ENCODE peak calls at places on chromosomes 3 and 15, in five cellular contexts. U, D, B, P and H are unnamed samples.

GRCh38 chr3:27279153-27279552 is 90.0 kb downstream of the NEK10 start:
- DNase-seq in P (no peak), U (no peak), B (no peak), D (peak; percentile 34), H (no peak)

GRCh38 chr3:137349949-137350348 is 392.2 kb downstream of the IL20RB start:
- DNase-seq in B (no peak), U (no peak), P (no peak), D (no peak), H (no peak)

GRCh38 chr3:115683305-115683704 is 60.0 kb downstream of the GAP43 start:
- DNase-seq in D (no peak), B (no peak), P (no peak), U (no peak), H (no peak)

GRCh38 chr3:179421500-179421899 is 29.8 kb downstream of the GNB4 start:
- DNase-seq in D (peak; percentile 69), U (peak; percentile 23), B (no peak), P (no peak), H (no peak)

GRCh38 chr3:83065861-83066260 is 1304.4 kb upstream of the GBE1 start:
- DNase-seq in B (no peak), U (no peak), D (no peak), P (no peak), H (no peak)

GRCh38 chr3:36741285-36741684 is 23.1 kb downstream of the DCLK3 start:
- DNase-seq in U (no peak), D (peak; percentile 4), B (no peak), P (no peak), H (no peak)

GRCh38 chr3:152836269-152836668 is 1.3 kb downstream of the P2RY1 start:
- DNase-seq in D (no peak), U (no peak), B (no peak), P (no peak), H (no peak)

GRCh38 chr15:56042982-56043980 is 49.9 kb upstream of the NEDD4 start:
- DNase-seq in U (no peak), P (no peak), B (no peak), D (no peak), H (no peak)

GRCh38 chr15:39479916-39480315 is 101.0 kb upstream of the THBS1 start:
- DNase-seq in D (no peak), P (no peak), B (no peak), U (no peak), H (no peak)

GRCh38 chr3:11154036-11154952 is at the start of gene HRH1:
- DNase-seq in U (no peak), B (no peak), P (no peak), D (peak; percentile 22), H (no peak)

GRCh38 chr3:170132335-170132734 is 49.2 kb downstream of the PHC3 start:
- DNase-seq in P (no peak), B (no peak), U (no peak), D (no peak), H (no peak)

GRCh38 chr3:151384741-151385174 is at the start of gene P2RY12:
- DNase-seq in B (no peak), U (no peak), D (no peak), P (no peak), H (no peak)

GRCh38 chr3:58531956-58532355 is 5.0 kb downstream of the ACOX2 start:
- DNase-seq in U (no peak), D (no peak), P (no peak), B (no peak), H (no peak)

GRCh38 chr3:160980740-160981139 is 124.4 kb downstream of the B3GALNT1 start:
- DNase-seq in B (no peak), D (no peak), P (no peak), U (no peak), H (no peak)

GRCh38 chr3:187958432-187959003 is 195.4 kb upstream of the LPP start:
- DNase-seq in D (no peak), P (no peak), B (no peak), U (no peak), H (no peak)

GRCh38 chr3:11481561-11481960 is 162.2 kb downstream of the VGLL4 start:
- DNase-seq in P (no peak), B (no peak), D (no peak), U (no peak), H (no peak)

GRCh38 chr15:81889480-81889871 is 156.3 kb downstream of the MEX3B start:
- DNase-seq in U (no peak), P (no peak), B (no peak), D (no peak), H (no peak)

GRCh38 chr15:60793656-60794055 is 314.7 kb upstream of the ICE2 start:
- DNase-seq in P (no peak), B (no peak), U (no peak), D (no peak), H (no peak)

GRCh38 chr15:43190178-43190577 is 5.0 kb downstream of the CCNDBP1 start:
- DNase-seq in U (no peak), P (no peak), D (peak; percentile 51), B (no peak), H (peak; percentile 90)

GRCh38 chr15:89749951-89750559 is 994 bp downstream of the MESP1 start:
- DNase-seq in U (no peak), D (no peak), P (no peak), B (no peak), H (no peak)

GRCh38 chr3:67653425-67654098 is 850 bp downstream of the SUCLG2 start:
- DNase-seq in P (no peak), D (no peak), U (peak; percentile 17), B (no peak), H (no peak)

GRCh38 chr15:68821898-68822380 is 1.2 kb upstream of the ANP32A start:
- DNase-seq in D (peak; percentile 9), U (no peak), P (no peak), B (no peak), H (no peak)

GRCh38 chr15:29671308-29671981 is 150.8 kb downstream of the TJP1 start:
- DNase-seq in B (no peak), D (peak; percentile 52), U (no peak), P (no peak), H (no peak)

GRCh38 chr3:170267793-170268192 is 45.6 kb downstream of the PRKCI start:
- DNase-seq in D (no peak), B (no peak), U (no peak), P (no peak), H (no peak)

GRCh38 chr15:56217341-56217740 is 26.3 kb downstream of the RFX7 start:
- DNase-seq in B (no peak), D (no peak), U (no peak), P (no peak), H (no peak)

GRCh38 chr15:76954744-76955143 is 23.2 kb downstream of the RCN2 start:
- DNase-seq in B (no peak), D (no peak), U (no peak), P (no peak), H (no peak)

GRCh38 chr3:39398700-39399099 is 7.8 kb upstream of the RPSA start:
- DNase-seq in B (no peak), P (no peak), D (no peak), U (no peak), H (no peak)

GRCh38 chr3:151866711-151867410 is 6.6 kb upstream of the SUCNR1 start:
- DNase-seq in B (no peak), P (no peak), U (no peak), D (no peak), H (no peak)

GRCh38 chr3:112376996-112377395 is 44.0 kb downstream of the CD200 start:
- DNase-seq in P (no peak), D (peak; percentile 73), B (no peak), U (no peak), H (no peak)

GRCh38 chr15:52784799-52785671 is 5.1 kb downstream of the ONECUT1 start:
- DNase-seq in D (no peak), P (no peak), B (no peak), U (no peak), H (no peak)